ENCODE peak calls at places on chromosomes 4 and X, in six cellular contexts. One of them, this sample, is unnamed.

GRCh38 chr4:16205298-16206164 is 20.7 kb downstream of the TAPT1 start:
- DNase-seq in SK-N-DZ: peak
- DNase-seq in HT-29: peak
- DNase-seq in globus pallidus: no peak
- DNase-seq in NCI-H1694 treated with DMSO at 0.1 percent for 48 hours: peak
- DNase-seq in activated CD4-positive, alpha-beta T cell treated with anti-CD3 and anti-CD28 coated beads for 48 hours: no peak
- DNase-seq in this sample: peak

GRCh38 chr4:102493794-102494193 is 7.4 kb upstream of the NFKB1 start:
- DNase-seq in SK-N-DZ: no peak
- DNase-seq in HT-29: no peak
- DNase-seq in globus pallidus: no peak
- DNase-seq in NCI-H1694 treated with DMSO at 0.1 percent for 48 hours: no peak
- DNase-seq in activated CD4-positive, alpha-beta T cell treated with anti-CD3 and anti-CD28 coated beads for 48 hours: no peak
- DNase-seq in this sample: no peak

GRCh38 chr4:102533348-102533747 is 32.2 kb downstream of the NFKB1 start:
- DNase-seq in SK-N-DZ: no peak
- DNase-seq in HT-29: peak
- DNase-seq in globus pallidus: no peak
- DNase-seq in NCI-H1694 treated with DMSO at 0.1 percent for 48 hours: no peak
- DNase-seq in activated CD4-positive, alpha-beta T cell treated with anti-CD3 and anti-CD28 coated beads for 48 hours: no peak
- DNase-seq in this sample: no peak

GRCh38 chr4:109801895-109802319 is at the start of gene CFI:
- DNase-seq in SK-N-DZ: no peak
- DNase-seq in HT-29: peak
- DNase-seq in globus pallidus: no peak
- DNase-seq in NCI-H1694 treated with DMSO at 0.1 percent for 48 hours: no peak
- DNase-seq in activated CD4-positive, alpha-beta T cell treated with anti-CD3 and anti-CD28 coated beads for 48 hours: no peak
- DNase-seq in this sample: no peak

GRCh38 chrX:45711231-45711630 is 510.6 kb upstream of the DIPK2B start:
- DNase-seq in SK-N-DZ: no peak
- DNase-seq in HT-29: no peak
- DNase-seq in globus pallidus: no peak
- DNase-seq in NCI-H1694 treated with DMSO at 0.1 percent for 48 hours: no peak
- DNase-seq in activated CD4-positive, alpha-beta T cell treated with anti-CD3 and anti-CD28 coated beads for 48 hours: no peak
- DNase-seq in this sample: no peak

GRCh38 chr4:99808260-99808857 is 8.3 kb upstream of the DAPP1 start:
- DNase-seq in SK-N-DZ: peak
- DNase-seq in HT-29: peak
- DNase-seq in globus pallidus: no peak
- DNase-seq in NCI-H1694 treated with DMSO at 0.1 percent for 48 hours: peak
- DNase-seq in activated CD4-positive, alpha-beta T cell treated with anti-CD3 and anti-CD28 coated beads for 48 hours: peak
- DNase-seq in this sample: peak

GRCh38 chr4:122922877-122923511 is 597 bp upstream of the NUDT6 start:
- DNase-seq in SK-N-DZ: peak
- DNase-seq in HT-29: peak
- DNase-seq in globus pallidus: peak
- DNase-seq in NCI-H1694 treated with DMSO at 0.1 percent for 48 hours: peak
- DNase-seq in activated CD4-positive, alpha-beta T cell treated with anti-CD3 and anti-CD28 coated beads for 48 hours: peak
- DNase-seq in this sample: peak

GRCh38 chrX:50167366-50167765 is 33.4 kb downstream of the AKAP4 start:
- DNase-seq in SK-N-DZ: no peak
- DNase-seq in HT-29: no peak
- DNase-seq in globus pallidus: no peak
- DNase-seq in NCI-H1694 treated with DMSO at 0.1 percent for 48 hours: no peak
- DNase-seq in activated CD4-positive, alpha-beta T cell treated with anti-CD3 and anti-CD28 coated beads for 48 hours: no peak
- DNase-seq in this sample: no peak

GRCh38 chrX:55014897-55015299 is 14.7 kb downstream of the APEX2 start:
- DNase-seq in SK-N-DZ: no peak
- DNase-seq in HT-29: no peak
- DNase-seq in globus pallidus: no peak
- DNase-seq in NCI-H1694 treated with DMSO at 0.1 percent for 48 hours: no peak
- DNase-seq in activated CD4-positive, alpha-beta T cell treated with anti-CD3 and anti-CD28 coated beads for 48 hours: no peak
- DNase-seq in this sample: no peak

GRCh38 chrX:50635811-50636365 is 165.3 kb upstream of the DGKK start:
- DNase-seq in SK-N-DZ: peak
- DNase-seq in HT-29: no peak
- DNase-seq in globus pallidus: peak
- DNase-seq in NCI-H1694 treated with DMSO at 0.1 percent for 48 hours: no peak
- DNase-seq in activated CD4-positive, alpha-beta T cell treated with anti-CD3 and anti-CD28 coated beads for 48 hours: no peak
- DNase-seq in this sample: no peak

GRCh38 chr4:56271121-56271520 is 116.2 kb downstream of the AASDH start:
- DNase-seq in SK-N-DZ: no peak
- DNase-seq in HT-29: peak
- DNase-seq in globus pallidus: no peak
- DNase-seq in NCI-H1694 treated with DMSO at 0.1 percent for 48 hours: no peak
- DNase-seq in activated CD4-positive, alpha-beta T cell treated with anti-CD3 and anti-CD28 coated beads for 48 hours: no peak
- DNase-seq in this sample: no peak

GRCh38 chr4:52107336-52107735 is 56.2 kb downstream of the SPATA18 start:
- DNase-seq in SK-N-DZ: no peak
- DNase-seq in HT-29: no peak
- DNase-seq in globus pallidus: no peak
- DNase-seq in NCI-H1694 treated with DMSO at 0.1 percent for 48 hours: no peak
- DNase-seq in activated CD4-positive, alpha-beta T cell treated with anti-CD3 and anti-CD28 coated beads for 48 hours: no peak
- DNase-seq in this sample: no peak

GRCh38 chr4:165359501-165359900 is 19.3 kb upstream of the CPE start:
- DNase-seq in SK-N-DZ: no peak
- DNase-seq in HT-29: no peak
- DNase-seq in globus pallidus: no peak
- DNase-seq in NCI-H1694 treated with DMSO at 0.1 percent for 48 hours: no peak
- DNase-seq in activated CD4-positive, alpha-beta T cell treated with anti-CD3 and anti-CD28 coated beads for 48 hours: no peak
- DNase-seq in this sample: peak

GRCh38 chr4:149781150-149781549 is 34.5 kb downstream of the IQCM start:
- DNase-seq in SK-N-DZ: no peak
- DNase-seq in HT-29: peak
- DNase-seq in globus pallidus: no peak
- DNase-seq in NCI-H1694 treated with DMSO at 0.1 percent for 48 hours: no peak
- DNase-seq in activated CD4-positive, alpha-beta T cell treated with anti-CD3 and anti-CD28 coated beads for 48 hours: no peak
- DNase-seq in this sample: no peak

GRCh38 chr4:62510228-62510627 is 1310.1 kb downstream of the ADGRL3 start:
- DNase-seq in SK-N-DZ: no peak
- DNase-seq in HT-29: no peak
- DNase-seq in globus pallidus: no peak
- DNase-seq in NCI-H1694 treated with DMSO at 0.1 percent for 48 hours: no peak
- DNase-seq in activated CD4-positive, alpha-beta T cell treated with anti-CD3 and anti-CD28 coated beads for 48 hours: no peak
- DNase-seq in this sample: no peak

GRCh38 chr4:54645830-54646229 is 11.9 kb upstream of the KIT start:
- DNase-seq in SK-N-DZ: no peak
- DNase-seq in HT-29: no peak
- DNase-seq in globus pallidus: peak
- DNase-seq in NCI-H1694 treated with DMSO at 0.1 percent for 48 hours: no peak
- DNase-seq in activated CD4-positive, alpha-beta T cell treated with anti-CD3 and anti-CD28 coated beads for 48 hours: no peak
- DNase-seq in this sample: no peak

GRCh38 chrX:148459343-148459742 is 41.1 kb upstream of the AFF2 start:
- DNase-seq in SK-N-DZ: no peak
- DNase-seq in HT-29: no peak
- DNase-seq in globus pallidus: no peak
- DNase-seq in NCI-H1694 treated with DMSO at 0.1 percent for 48 hours: no peak
- DNase-seq in activated CD4-positive, alpha-beta T cell treated with anti-CD3 and anti-CD28 coated beads for 48 hours: no peak
- DNase-seq in this sample: no peak

GRCh38 chr4:2940267-2941137 is 22.7 kb downstream of the NOP14 start:
- DNase-seq in SK-N-DZ: no peak
- DNase-seq in HT-29: no peak
- DNase-seq in globus pallidus: no peak
- DNase-seq in NCI-H1694 treated with DMSO at 0.1 percent for 48 hours: no peak
- DNase-seq in activated CD4-positive, alpha-beta T cell treated with anti-CD3 and anti-CD28 coated beads for 48 hours: peak
- DNase-seq in this sample: no peak

GRCh38 chr4:21884615-21885014 is 64.0 kb downstream of the KCNIP4 start:
- DNase-seq in SK-N-DZ: no peak
- DNase-seq in HT-29: no peak
- DNase-seq in globus pallidus: no peak
- DNase-seq in NCI-H1694 treated with DMSO at 0.1 percent for 48 hours: no peak
- DNase-seq in activated CD4-positive, alpha-beta T cell treated with anti-CD3 and anti-CD28 coated beads for 48 hours: peak
- DNase-seq in this sample: no peak

GRCh38 chr4:158624889-158625478 is 46.7 kb downstream of the C4orf46 start:
- DNase-seq in SK-N-DZ: peak
- DNase-seq in HT-29: peak
- DNase-seq in globus pallidus: peak
- DNase-seq in NCI-H1694 treated with DMSO at 0.1 percent for 48 hours: peak
- DNase-seq in activated CD4-positive, alpha-beta T cell treated with anti-CD3 and anti-CD28 coated beads for 48 hours: no peak
- DNase-seq in this sample: peak

GRCh38 chr4:1809754-1810502 is 16.8 kb downstream of the FGFR3 start:
- DNase-seq in SK-N-DZ: peak
- DNase-seq in HT-29: peak
- DNase-seq in globus pallidus: peak
- DNase-seq in NCI-H1694 treated with DMSO at 0.1 percent for 48 hours: peak
- DNase-seq in activated CD4-positive, alpha-beta T cell treated with anti-CD3 and anti-CD28 coated beads for 48 hours: peak
- DNase-seq in this sample: peak

GRCh38 chr4:55500072-55500471 is 46.6 kb downstream of the CLOCK start:
- DNase-seq in SK-N-DZ: no peak
- DNase-seq in HT-29: no peak
- DNase-seq in globus pallidus: no peak
- DNase-seq in NCI-H1694 treated with DMSO at 0.1 percent for 48 hours: no peak
- DNase-seq in activated CD4-positive, alpha-beta T cell treated with anti-CD3 and anti-CD28 coated beads for 48 hours: no peak
- DNase-seq in this sample: no peak

GRCh38 chr4:41887821-41888699 is 47.2 kb upstream of the TMEM33 start:
- DNase-seq in SK-N-DZ: peak
- DNase-seq in HT-29: peak
- DNase-seq in globus pallidus: peak
- DNase-seq in NCI-H1694 treated with DMSO at 0.1 percent for 48 hours: peak
- DNase-seq in activated CD4-positive, alpha-beta T cell treated with anti-CD3 and anti-CD28 coated beads for 48 hours: peak
- DNase-seq in this sample: peak

GRCh38 chr4:143186634-143187033 is 1.9 kb downstream of the USP38 start:
- DNase-seq in SK-N-DZ: no peak
- DNase-seq in HT-29: peak
- DNase-seq in globus pallidus: no peak
- DNase-seq in NCI-H1694 treated with DMSO at 0.1 percent for 48 hours: no peak
- DNase-seq in activated CD4-positive, alpha-beta T cell treated with anti-CD3 and anti-CD28 coated beads for 48 hours: no peak
- DNase-seq in this sample: no peak

GRCh38 chrX:18886005-18886343 is 97.9 kb downstream of the PHKA2 start:
- DNase-seq in SK-N-DZ: no peak
- DNase-seq in HT-29: no peak
- DNase-seq in globus pallidus: no peak
- DNase-seq in NCI-H1694 treated with DMSO at 0.1 percent for 48 hours: no peak
- DNase-seq in activated CD4-positive, alpha-beta T cell treated with anti-CD3 and anti-CD28 coated beads for 48 hours: no peak
- DNase-seq in this sample: no peak

GRCh38 chrX:134548257-134548732 is 88.3 kb downstream of the HPRT1 start:
- DNase-seq in SK-N-DZ: no peak
- DNase-seq in HT-29: no peak
- DNase-seq in globus pallidus: no peak
- DNase-seq in NCI-H1694 treated with DMSO at 0.1 percent for 48 hours: no peak
- DNase-seq in activated CD4-positive, alpha-beta T cell treated with anti-CD3 and anti-CD28 coated beads for 48 hours: no peak
- DNase-seq in this sample: peak

GRCh38 chr4:140567722-140568121 is 1.0 kb downstream of the UCP1 start:
- DNase-seq in SK-N-DZ: no peak
- DNase-seq in HT-29: no peak
- DNase-seq in globus pallidus: no peak
- DNase-seq in NCI-H1694 treated with DMSO at 0.1 percent for 48 hours: no peak
- DNase-seq in activated CD4-positive, alpha-beta T cell treated with anti-CD3 and anti-CD28 coated beads for 48 hours: no peak
- DNase-seq in this sample: no peak

GRCh38 chrX:9878141-9878875 is 88.8 kb upstream of the CLDN34 start:
- DNase-seq in SK-N-DZ: peak
- DNase-seq in HT-29: no peak
- DNase-seq in globus pallidus: no peak
- DNase-seq in NCI-H1694 treated with DMSO at 0.1 percent for 48 hours: peak
- DNase-seq in activated CD4-positive, alpha-beta T cell treated with anti-CD3 and anti-CD28 coated beads for 48 hours: no peak
- DNase-seq in this sample: no peak

GRCh38 chrX:106144755-106145639 is 23.1 kb upstream of the PWWP3B start:
- DNase-seq in SK-N-DZ: no peak
- DNase-seq in HT-29: no peak
- DNase-seq in globus pallidus: no peak
- DNase-seq in NCI-H1694 treated with DMSO at 0.1 percent for 48 hours: no peak
- DNase-seq in activated CD4-positive, alpha-beta T cell treated with anti-CD3 and anti-CD28 coated beads for 48 hours: no peak
- DNase-seq in this sample: no peak

GRCh38 chr4:167028976-167029375 is 205.3 kb downstream of the SPOCK3 start:
- DNase-seq in SK-N-DZ: no peak
- DNase-seq in HT-29: no peak
- DNase-seq in globus pallidus: no peak
- DNase-seq in NCI-H1694 treated with DMSO at 0.1 percent for 48 hours: no peak
- DNase-seq in activated CD4-positive, alpha-beta T cell treated with anti-CD3 and anti-CD28 coated beads for 48 hours: no peak
- DNase-seq in this sample: no peak

GRCh38 chr4:52868138-52868537 is 6.0 kb downstream of the RASL11B start:
- DNase-seq in SK-N-DZ: peak
- DNase-seq in HT-29: no peak
- DNase-seq in globus pallidus: peak
- DNase-seq in NCI-H1694 treated with DMSO at 0.1 percent for 48 hours: no peak
- DNase-seq in activated CD4-positive, alpha-beta T cell treated with anti-CD3 and anti-CD28 coated beads for 48 hours: no peak
- DNase-seq in this sample: no peak

GRCh38 chrX:53300157-53300556 is 18.8 kb upstream of the IQSEC2 start:
- DNase-seq in SK-N-DZ: no peak
- DNase-seq in HT-29: no peak
- DNase-seq in globus pallidus: no peak
- DNase-seq in NCI-H1694 treated with DMSO at 0.1 percent for 48 hours: no peak
- DNase-seq in activated CD4-positive, alpha-beta T cell treated with anti-CD3 and anti-CD28 coated beads for 48 hours: no peak
- DNase-seq in this sample: no peak

GRCh38 chr4:90904018-90904417 is 776.8 kb downstream of the CCSER1 start:
- DNase-seq in SK-N-DZ: peak
- DNase-seq in HT-29: no peak
- DNase-seq in globus pallidus: no peak
- DNase-seq in NCI-H1694 treated with DMSO at 0.1 percent for 48 hours: no peak
- DNase-seq in activated CD4-positive, alpha-beta T cell treated with anti-CD3 and anti-CD28 coated beads for 48 hours: no peak
- DNase-seq in this sample: no peak

GRCh38 chrX:1751781-1752180 is 136.9 kb downstream of the ASMT start:
- DNase-seq in SK-N-DZ: no peak
- DNase-seq in HT-29: no peak
- DNase-seq in globus pallidus: no peak
- DNase-seq in NCI-H1694 treated with DMSO at 0.1 percent for 48 hours: no peak
- DNase-seq in activated CD4-positive, alpha-beta T cell treated with anti-CD3 and anti-CD28 coated beads for 48 hours: no peak
- DNase-seq in this sample: no peak